ENCODE peak calls at places on chromosomes 5 and 9, in ten cellular contexts. L is pancreas; D is MM.1S; T is neural progenitor cell; F is breast epithelium; R is CD4-positive, CD25-positive, alpha-beta regulatory T cell; E is SJSA1; O is brain microvascular endothelial cell; M is HCT116; X is ovary. S is an unnamed sample.
A peak's percentile ranks its signal among the peaks of the same experiment; 100 is the strongest.

GRCh38 chr9:89843074-89843473 is 238.3 kb downstream of the GADD45G start:
- DNase-seq in F (no peak), D (no peak), T (no peak), M (no peak), L (no peak), X (no peak), R (no peak), O (no peak), E (no peak), S (no peak)

GRCh38 chr5:141647851-141648250 is 3.4 kb downstream of the FCHSD1 start:
- DNase-seq in T (no peak), F (no peak), O (no peak), E (no peak), D (no peak), X (no peak), R (no peak), M (no peak), L (no peak), S (no peak)

GRCh38 chr9:136631038-136632000 is 31.4 kb upstream of the EGFL7 start:
- DNase-seq in X (peak; percentile 68), D (peak; percentile 64), O (peak; percentile 70), M (peak; percentile 60), F (peak; percentile 69), T (peak; percentile 87), E (peak; percentile 81), R (peak; percentile 67), L (peak; percentile 91), S (peak; percentile 43)

GRCh38 chr5:132756542-132756941 is 9.3 kb downstream of the CCNI2 start:
- DNase-seq in R (no peak), O (no peak), M (no peak), L (no peak), E (no peak), X (no peak), D (no peak), T (no peak), F (no peak), S (no peak)

GRCh38 chr5:59064256-59064655 is 481.4 kb downstream of the RAB3C start:
- DNase-seq in E (no peak), T (no peak), O (no peak), L (no peak), X (no peak), D (no peak), R (no peak), F (no peak), M (no peak), S (no peak)

GRCh38 chr9:99827244-99827643 is 5.6 kb downstream of the NR4A3 start:
- DNase-seq in X (no peak), D (no peak), M (no peak), L (no peak), O (no peak), T (no peak), E (no peak), R (no peak), F (no peak), S (no peak)

GRCh38 chr5:62956597-62956996 is 378.0 kb downstream of the LRRC70 start:
- DNase-seq in F (no peak), D (no peak), R (no peak), E (no peak), O (no peak), X (no peak), M (no peak), L (no peak), T (no peak), S (no peak)

GRCh38 chr9:5231212-5231611 is at the start of gene INSL4:
- DNase-seq in X (no peak), R (no peak), D (no peak), T (no peak), L (no peak), F (no peak), E (no peak), O (peak; percentile 49), M (no peak), S (no peak)

GRCh38 chr9:127522727-127523126 is 71.4 kb downstream of the LRSAM1 start:
- DNase-seq in T (no peak), X (no peak), R (no peak), O (no peak), M (no peak), E (no peak), L (peak; percentile 28), F (no peak), D (no peak), S (no peak)
- H3K27ac ChIP-seq in T (no peak overlapping the region), X (no peak overlapping the region), R (no peak overlapping the region), O (peak overlapping the region; percentile 98), M (no peak overlapping the region), E (peak overlapping the region; percentile 96), L (peak overlapping the region; percentile 76), F (peak overlapping the region; percentile 86), D (no peak overlapping the region), S (no peak overlapping the region)

GRCh38 chr9:91904541-91905236 is 45.3 kb downstream of the ROR2 start:
- DNase-seq in F (no peak), E (no peak), D (no peak), R (no peak), X (no peak), M (no peak), L (no peak), T (no peak), O (no peak), S (no peak)
- H3K27ac ChIP-seq in F (no peak overlapping the region), E (no peak overlapping the region), D (no peak overlapping the region), R (no peak overlapping the region), X (no peak overlapping the region), M (no peak overlapping the region), L (no peak overlapping the region), T (no peak overlapping the region), O (no peak overlapping the region), S (no peak overlapping the region)

GRCh38 chr5:154189819-154190651 is 498 bp upstream of the GALNT10 start:
- DNase-seq in X (peak; percentile 74), L (peak; percentile 95), D (peak; percentile 90), R (peak; percentile 73), E (peak; percentile 90), O (peak; percentile 51), F (peak; percentile 54), M (peak; percentile 51), T (peak; percentile 92), S (peak; percentile 59)

GRCh38 chr5:154193176-154193575 is 2.6 kb downstream of the GALNT10 start:
- DNase-seq in O (no peak), E (no peak), T (no peak), D (no peak), F (no peak), M (no peak), X (peak; percentile 43), R (no peak), L (no peak), S (peak; percentile 17)

GRCh38 chr5:154189256-154189818 is 1.2 kb upstream of the GALNT10 start:
- DNase-seq in X (no peak), T (peak; percentile 45), M (no peak), O (no peak), R (no peak), F (no peak), D (peak; percentile 49), E (no peak), L (no peak), S (no peak)

GRCh38 chr5:154191467-154192261 is 1.1 kb downstream of the GALNT10 start:
- DNase-seq in O (no peak), M (no peak), D (no peak), X (no peak), T (no peak), E (no peak), L (no peak), R (no peak), F (no peak), S (no peak)

DNA sequence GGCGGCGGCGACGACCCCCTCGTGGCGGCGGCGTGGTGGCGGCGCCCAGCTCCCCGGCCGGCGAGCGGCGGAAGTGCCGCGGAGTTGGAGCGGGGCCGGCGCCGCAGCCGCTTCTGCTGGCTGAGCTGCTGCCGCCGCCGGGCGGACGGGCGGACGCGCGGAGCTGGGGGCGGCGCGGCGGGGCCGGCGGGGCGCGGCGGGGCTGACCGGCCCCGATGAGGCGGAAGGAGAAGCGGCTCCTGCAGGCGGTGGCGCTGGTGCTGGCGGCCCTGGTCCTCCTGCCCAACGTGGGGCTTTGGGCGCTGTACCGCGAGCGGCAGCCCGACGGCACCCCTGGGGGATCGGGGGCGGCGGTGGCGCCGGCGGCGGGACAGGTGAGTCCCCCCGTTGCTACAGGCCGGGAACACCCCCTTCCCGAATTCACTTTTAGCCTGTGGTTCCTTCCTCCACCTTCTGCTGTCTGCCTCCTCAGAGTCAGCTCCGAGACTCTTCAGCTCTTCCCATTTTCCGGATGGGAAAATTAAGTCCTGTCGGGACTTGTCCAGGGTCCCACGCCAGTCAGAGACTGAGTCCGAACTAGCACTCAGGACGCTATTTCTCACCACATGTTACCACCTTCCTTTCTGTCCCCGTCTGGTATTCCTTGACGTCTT is at the start of gene GALNT10:
- DNase-seq in M (peak; percentile 21), L (peak; percentile 84), D (peak; percentile 73), R (no peak), T (peak; percentile 91), X (peak; percentile 66), E (peak; percentile 69), F (no peak), O (no peak), S (peak; percentile 70)
- H3K27ac ChIP-seq in M (peak within 1 kb of the TSS; percentile 62), L (peak within 1 kb of the TSS; percentile 70), D (peak within 1 kb of the TSS; percentile 75), R (peak within 1 kb of the TSS; percentile 75), T (no peak within 1 kb of the TSS), X (peak within 1 kb of the TSS; percentile 9), E (peak within 1 kb of the TSS; percentile 86), F (peak within 1 kb of the TSS; percentile 74), O (peak within 1 kb of the TSS; percentile 68), S (peak within 1 kb of the TSS; percentile 5)

GRCh38 chr9:93575706-93576295 is 583 bp upstream of the PHF2 start:
- DNase-seq in E (peak; percentile 43), T (peak; percentile 46), X (peak; percentile 72), L (peak; percentile 82), O (no peak), M (no peak), D (peak; percentile 37), F (peak; percentile 50), R (peak; percentile 51), S (no peak)

GRCh38 chr9:93573204-93573828 is 3.1 kb upstream of the PHF2 start:
- DNase-seq in T (no peak), D (no peak), E (no peak), R (no peak), O (no peak), L (no peak), M (no peak), X (no peak), F (peak; percentile 10), S (no peak)

GRCh38 chr9:93572636-93573035 is 3.7 kb upstream of the PHF2 start:
- DNase-seq in D (no peak), E (peak; percentile 9), R (no peak), L (no peak), O (no peak), M (no peak), T (no peak), F (peak; percentile 13), X (no peak), S (no peak)

GRCh38 chr9:93574900-93575705 is 1.3 kb upstream of the PHF2 start:
- DNase-seq in F (no peak), L (no peak), M (no peak), E (peak; percentile 24), X (peak; percentile 23), R (no peak), O (no peak), D (no peak), T (peak; percentile 33), S (no peak)

DNA sequence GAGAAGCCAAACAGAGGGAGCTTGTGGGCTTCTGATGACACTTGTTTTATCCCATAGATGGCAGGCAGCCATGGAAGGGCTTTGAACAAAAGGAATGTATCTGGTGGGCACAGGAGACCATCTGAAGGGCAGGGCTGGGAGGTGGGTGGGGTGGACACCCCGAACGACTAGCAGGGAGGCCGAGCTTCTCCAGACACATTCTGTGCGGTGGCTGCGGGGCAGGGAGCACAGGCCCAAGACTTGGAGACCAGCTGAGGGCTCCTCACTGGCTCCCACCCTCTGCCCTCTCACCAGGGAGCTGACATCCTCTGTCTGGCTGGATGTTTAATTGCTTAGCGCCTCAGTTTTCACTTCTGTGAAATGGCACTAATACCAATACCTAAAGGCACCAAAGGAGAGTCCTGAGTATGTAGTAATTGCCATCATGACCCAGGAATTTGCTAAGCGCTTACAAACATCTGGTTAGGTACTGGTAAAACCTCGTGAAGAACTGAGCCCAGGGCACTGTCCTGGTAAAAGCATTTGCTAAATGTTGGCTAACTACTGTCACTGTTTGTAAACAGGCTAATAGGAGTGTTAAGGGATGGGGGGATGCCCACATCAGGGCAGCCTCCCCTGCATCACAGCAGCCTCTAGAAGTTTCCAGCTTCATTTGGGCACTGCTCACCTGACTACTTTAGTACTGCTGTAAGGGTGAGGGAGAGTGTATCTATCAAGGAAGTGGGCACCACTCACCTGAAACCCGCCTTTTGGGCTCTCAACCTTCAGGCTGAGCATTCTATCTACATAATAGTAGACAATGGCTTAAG is 2.1 kb upstream of the PHF2 start:
- DNase-seq in M (no peak), R (no peak), T (no peak), F (peak; percentile 16), X (no peak), L (no peak), O (no peak), E (peak; percentile 18), D (no peak), S (no peak)
- H3K27ac ChIP-seq in M (no peak overlapping the region), R (no peak overlapping the region), T (no peak overlapping the region), F (peak overlapping the region; percentile 96), X (no peak overlapping the region), L (no peak overlapping the region), O (no peak overlapping the region), E (no peak overlapping the region), D (no peak overlapping the region), S (no peak overlapping the region)

S was measured in caudate nucleus.